ENCODE peak calls at places on chromosomes 4 and X, in four cellular contexts. U is tibial nerve; J is pancreas; D is CD4-positive, CD25-positive, alpha-beta regulatory T cell. X is an unnamed sample.

GRCh38 chr4:40608628-40609027 is 21.0 kb downstream of the RBM47 start:
- DNase-seq in U (no peak), J (no peak), D (no peak), X (no peak)

GRCh38 chr4:74320559-74321118 is 12.4 kb downstream of the EPGN start:
- DNase-seq in U (no peak), J (peak; percentile 17), D (peak; percentile 56), X (no peak)

GRCh38 chrX:65971151-65971550 is 68.7 kb downstream of the VSIG4 start:
- DNase-seq in U (no peak), J (no peak), D (no peak), X (peak; percentile 1)

GRCh38 chr4:156378053-156378665 is 424.5 kb upstream of the CTSO start:
- DNase-seq in U (no peak), J (no peak), D (no peak), X (no peak)

GRCh38 chr4:101599620-101600019 is 190.9 kb upstream of the BANK1 start:
- DNase-seq in U (no peak), J (no peak), D (no peak), X (no peak)

GRCh38 chrX:103586314-103586646 is 965 bp downstream of the TCEAL4 start:
- DNase-seq in U (no peak), J (no peak), D (no peak), X (no peak)

GRCh38 chrX:40733691-40734090 is 1.7 kb downstream of the MED14 start:
- DNase-seq in U (no peak), J (no peak), D (no peak), X (no peak)

GRCh38 chr4:22869235-22869634 is 176.5 kb downstream of the GBA3 start:
- DNase-seq in U (no peak), J (no peak), D (no peak), X (no peak)

GRCh38 chrX:29627833-29628232 is 587.5 kb upstream of the MAGEB2 start:
- DNase-seq in U (no peak), J (no peak), D (no peak), X (no peak)

GRCh38 chrX:101656817-101657216 is 2.8 kb downstream of the ARMCX2 start:
- DNase-seq in U (no peak), J (no peak), D (no peak), X (no peak)

GRCh38 chrX:35711281-35711680 is 86.9 kb upstream of the MAGEB16 start:
- DNase-seq in U (no peak), J (no peak), D (no peak), X (no peak)

GRCh38 chr4:8228319-8229250 is 29.5 kb downstream of the SH3TC1 start:
- DNase-seq in U (peak; percentile 58), J (peak; percentile 92), D (peak; percentile 90), X (peak; percentile 56)

GRCh38 chrX:110569506-110569905 is 210.9 kb downstream of the RTL9 start:
- DNase-seq in U (no peak), J (no peak), D (no peak), X (no peak)

GRCh38 chr4:48585401-48585800 is 95.3 kb downstream of the ZAR1 start:
- DNase-seq in U (no peak), J (no peak), D (no peak), X (no peak)

GRCh38 chr4:95957054-95957453 is 117.2 kb downstream of the PDHA2 start:
- DNase-seq in U (no peak), J (no peak), D (no peak), X (no peak)

GRCh38 chrX:133151320-133151719 is 54.4 kb upstream of the USP26 start:
- DNase-seq in U (no peak), J (no peak), D (no peak), X (no peak)

GRCh38 chr4:166989886-166990285 is 244.4 kb downstream of the SPOCK3 start:
- DNase-seq in U (no peak), J (no peak), D (no peak), X (no peak)

GRCh38 chr4:130568746-130569145 is 1472.8 kb downstream of the C4orf33 start:
- DNase-seq in U (no peak), J (no peak), D (no peak), X (no peak)

GRCh38 chr4:54882616-54883015 is 224.9 kb downstream of the KIT start:
- DNase-seq in U (no peak), J (no peak), D (no peak), X (no peak)

GRCh38 chr4:166165829-166166420 is 292.9 kb downstream of the TLL1 start:
- DNase-seq in U (peak; percentile 12), J (peak; percentile 16), D (peak; percentile 61), X (peak; percentile 7)

GRCh38 chr4:82517043-82517442 is 44.7 kb downstream of the TMEM150C start:
- DNase-seq in U (no peak), J (no peak), D (no peak), X (no peak)

GRCh38 chr4:1112174-1112820 is 1.1 kb downstream of the RNF212 start:
- DNase-seq in U (no peak), J (peak; percentile 71), D (no peak), X (no peak)

GRCh38 chr4:19925516-19925915 is 326.2 kb upstream of the SLIT2 start:
- DNase-seq in U (no peak), J (no peak), D (no peak), X (no peak)

GRCh38 chr4:188432328-188432727 is 293.1 kb downstream of the TRIML1 start:
- DNase-seq in U (no peak), J (no peak), D (no peak), X (no peak)

GRCh38 chr4:106690487-106690886 is 321.9 kb upstream of the GIMD1 start:
- DNase-seq in U (no peak), J (no peak), D (no peak), X (no peak)

GRCh38 chr4:17301869-17302268 is 210.0 kb downstream of the QDPR start:
- DNase-seq in U (no peak), J (no peak), D (no peak), X (no peak)

GRCh38 chrX:153970398-153971123 is 1.1 kb downstream of the HCFC1 start:
- DNase-seq in U (peak; percentile 31), J (no peak), D (peak; percentile 51), X (peak; percentile 29)

GRCh38 chr4:38013461-38014366 is 53.5 kb downstream of the PTTG2 start:
- DNase-seq in U (no peak), J (peak; percentile 75), D (no peak), X (no peak)

GRCh38 chr4:107894138-107894603 is 37.2 kb upstream of the CYP2U1 start:
- DNase-seq in U (no peak), J (no peak), D (no peak), X (no peak)

GRCh38 chrX:28498658-28499057 is 88.6 kb upstream of the IL1RAPL1 start:
- DNase-seq in U (no peak), J (no peak), D (no peak), X (no peak)

GRCh38 chr4:139461022-139461421 is 7.1 kb downstream of the RAB33B start:
- DNase-seq in U (no peak), J (no peak), D (no peak), X (no peak)
- H3K27ac ChIP-seq in U (no peak overlapping the region), J (no peak overlapping the region), D (no peak overlapping the region), X (no peak overlapping the region)

DNA sequence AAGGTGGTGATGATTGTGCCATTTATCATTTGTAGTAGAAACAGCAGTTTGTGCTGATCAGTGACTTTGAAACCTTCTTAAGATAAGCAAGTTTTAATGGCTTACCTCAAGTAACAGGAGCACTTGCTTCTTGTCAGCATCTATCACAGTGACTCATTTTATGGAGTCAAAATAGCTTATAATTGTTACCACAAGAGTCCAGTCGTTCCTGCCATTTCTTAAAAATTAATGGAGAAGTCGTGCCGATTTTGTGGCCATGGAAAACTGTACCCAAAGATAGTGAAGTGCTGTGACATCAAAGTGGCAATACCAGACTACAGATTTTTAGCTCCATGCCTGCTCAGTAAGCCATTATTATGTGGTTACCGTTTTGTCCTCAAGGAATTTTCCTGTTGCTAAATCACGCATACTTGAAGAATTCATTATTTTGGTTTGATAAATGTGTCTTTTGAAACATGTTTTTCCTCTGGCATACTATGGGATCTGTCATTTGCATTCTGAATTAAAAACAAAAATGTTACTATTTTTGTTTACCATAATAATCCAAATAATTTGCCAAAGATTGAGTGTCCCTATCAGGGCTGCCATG is 129.9 kb downstream of the CBR4 start:
- DNase-seq in U (no peak), J (no peak), D (no peak), X (no peak)
- H3K27ac ChIP-seq in U (no peak overlapping the region), J (no peak overlapping the region), D (no peak overlapping the region), X (no peak overlapping the region)

GRCh38 chrX:64570204-64570603 is 175.0 kb upstream of the MTMR8 start:
- DNase-seq in U (no peak), J (no peak), D (no peak), X (no peak)

DNA sequence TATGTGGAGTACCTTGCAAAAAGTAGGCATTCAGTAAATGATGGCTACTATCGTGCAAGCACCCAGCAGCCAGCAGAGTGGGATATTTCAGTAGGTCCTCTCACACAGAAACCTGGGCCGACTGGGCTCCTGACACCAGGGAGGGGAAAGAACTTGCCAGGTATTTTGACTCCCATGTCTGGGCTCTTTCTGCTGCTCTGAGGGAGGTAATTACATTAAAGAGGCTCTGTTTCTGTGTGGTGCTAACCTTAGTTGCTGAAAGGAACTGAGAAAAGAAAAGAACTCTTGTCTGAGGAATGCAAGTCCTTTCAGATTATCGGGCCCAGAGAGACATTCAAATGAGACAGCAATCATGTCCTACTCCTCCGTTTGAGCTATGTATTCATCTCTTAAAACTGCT is 175.8 kb upstream of the MTMR8 start:
- DNase-seq in U (no peak), J (no peak), D (no peak), X (no peak)
- H3K27ac ChIP-seq in U (no peak overlapping the region), J (no peak overlapping the region), D (no peak overlapping the region), X (no peak overlapping the region)

DNA sequence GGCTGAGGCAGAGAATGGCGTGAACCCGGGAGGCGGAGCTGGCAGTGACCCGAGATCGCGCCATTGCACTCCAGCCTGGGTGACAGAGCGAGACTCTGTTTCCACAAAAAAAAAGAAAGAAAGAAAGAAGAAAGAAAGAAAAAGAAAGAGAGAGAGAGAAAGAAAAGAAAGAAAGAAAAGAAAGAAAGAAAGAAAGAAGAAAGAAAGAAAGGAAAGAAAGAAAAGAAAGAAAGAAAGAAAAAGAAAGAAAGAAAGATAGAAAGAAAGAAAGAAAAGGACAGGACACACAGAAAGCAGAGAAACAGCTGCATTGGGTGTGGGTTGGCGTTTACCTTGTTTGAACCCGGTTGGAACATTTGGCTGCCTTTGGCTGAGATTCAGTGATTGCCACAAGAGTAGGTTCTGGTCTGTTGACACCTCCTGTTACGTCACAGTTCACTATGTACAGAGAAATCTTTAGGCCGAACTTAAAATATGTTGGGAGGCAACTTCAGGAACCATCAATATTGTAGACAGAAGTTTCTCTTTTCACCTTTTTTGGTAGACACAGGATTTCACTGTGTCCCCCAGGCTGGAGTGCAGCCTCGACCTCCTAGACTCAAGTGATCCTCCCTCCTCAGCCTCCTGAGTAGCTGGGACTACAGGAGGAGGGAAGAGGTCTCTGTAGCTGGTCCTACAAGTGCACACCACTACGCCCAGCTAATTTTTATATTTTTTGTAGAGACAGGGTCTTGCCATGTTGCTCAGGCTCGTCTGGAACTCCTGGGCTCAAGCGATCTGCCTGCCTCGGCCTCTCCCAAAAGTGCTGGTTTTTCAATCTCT is 16.3 kb upstream of the PLCXD1 start:
- DNase-seq in U (no peak), J (peak; percentile 16), D (no peak), X (no peak)
- H3K27ac ChIP-seq in U (no peak overlapping the region), J (no peak overlapping the region), D (no peak overlapping the region), X (no peak overlapping the region)

DNA sequence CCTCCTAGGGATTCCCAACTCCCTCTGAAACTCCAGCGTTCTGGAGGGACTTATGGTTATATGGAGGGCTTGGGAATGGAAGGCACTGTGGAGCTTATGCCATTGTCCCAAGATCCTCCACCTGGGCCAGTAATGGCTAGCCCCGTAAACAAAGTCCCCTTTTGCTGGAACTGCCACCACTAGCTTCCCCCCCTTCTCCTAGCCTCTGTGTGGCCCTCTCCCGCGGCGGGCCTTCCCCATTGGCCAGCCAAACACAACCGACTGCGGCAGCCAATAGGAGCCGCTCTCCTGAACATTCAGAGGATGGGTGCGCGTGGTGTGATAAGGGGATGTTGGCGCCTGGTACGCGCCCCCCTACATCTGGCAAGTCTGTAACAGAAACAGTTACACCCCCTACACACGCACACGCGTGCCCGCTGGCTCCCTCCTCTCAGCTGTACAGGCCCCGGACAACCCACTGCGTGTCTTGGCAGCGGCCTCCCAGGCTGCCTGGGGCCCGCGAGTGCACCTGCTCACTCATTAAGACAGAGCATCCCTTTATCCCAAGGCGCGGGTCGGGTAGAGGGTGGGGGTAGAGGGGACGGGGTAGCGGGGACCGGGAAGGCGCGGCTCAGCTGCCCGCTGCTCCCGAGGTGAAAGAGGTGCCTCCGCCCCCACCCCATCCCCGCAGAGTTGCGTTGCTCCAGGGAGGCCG is 863 bp upstream of the RAB33A start:
- DNase-seq in U (no peak), J (no peak), D (peak; percentile 79), X (peak; percentile 74)
- H3K27ac ChIP-seq in U (no peak overlapping the region), J (no peak overlapping the region), D (peak overlapping the region; percentile 60), X (peak overlapping the region; percentile 47)

X was measured in CD8-positive, alpha-beta memory T cell.